ENCODE peak calls at places on chromosomes 6 and 20, in seven cellular contexts. D is PC-3, G is tibial nerve, N is hepatic stellate cell, J is NCI-H1105, Z is Right ventricle myocardium superior, X is WTC11. Q is an unnamed sample.

GRCh38 chr6:19715166-19715558 is 122.0 kb upstream of the ID4 start:
- DNase-seq in D (peak; percentile 19), G (no peak), N (no peak), J (peak; percentile 54), Z (no peak), X (no peak), Q (no peak)

GRCh38 chr20:19314619-19315018 is 102.2 kb downstream of the SLC24A3 start:
- DNase-seq in D (no peak), G (no peak), N (no peak), J (no peak), Z (no peak), X (no peak), Q (no peak)

GRCh38 chr6:41426438-41426851 is 91.0 kb downstream of the NCR2 start:
- DNase-seq in D (no peak), G (peak; percentile 29), N (no peak), J (no peak), Z (no peak), X (peak; percentile 44), Q (no peak)

GRCh38 chr6:5990776-5991175 is 15.9 kb downstream of the NRN1 start:
- DNase-seq in D (no peak), G (no peak), N (no peak), J (no peak), Z (no peak), X (no peak), Q (no peak)

GRCh38 chr6:131288214-131288613 is 152.9 kb downstream of the AKAP7 start:
- DNase-seq in D (no peak), G (no peak), N (no peak), J (no peak), Z (no peak), X (no peak), Q (no peak)

GRCh38 chr6:167236239-167236571 is 54.9 kb upstream of the UNC93A start:
- DNase-seq in D (no peak), G (no peak), N (no peak), J (no peak), Z (no peak), X (no peak), Q (no peak)

GRCh38 chr6:143579703-143580102 is 68.2 kb upstream of the FUCA2 start:
- DNase-seq in D (peak; percentile 88), G (no peak), N (peak; percentile 75), J (no peak), Z (peak; percentile 54), X (no peak), Q (no peak)

GRCh38 chr20:17612287-17612974 is 42.6 kb downstream of the DSTN start:
- DNase-seq in D (no peak), G (peak; percentile 6), N (peak; percentile 83), J (no peak), Z (no peak), X (no peak), Q (no peak)

GRCh38 chr6:152271681-152272464 is 365.3 kb downstream of the SYNE1 start:
- DNase-seq in D (peak; percentile 64), G (no peak), N (peak; percentile 27), J (no peak), Z (peak; percentile 68), X (no peak), Q (no peak)

GRCh38 chr6:161951139-161951538 is 677.3 kb upstream of the AGPAT4 start:
- DNase-seq in D (no peak), G (no peak), N (no peak), J (no peak), Z (no peak), X (no peak), Q (no peak)

GRCh38 chr6:98027898-98028297 is 744.9 kb upstream of the MMS22L start:
- DNase-seq in D (no peak), G (no peak), N (no peak), J (no peak), Z (no peak), X (no peak), Q (no peak)

GRCh38 chr20:9514072-9514460 is 324 bp upstream of the LAMP5 start:
- DNase-seq in D (no peak), G (no peak), N (no peak), J (no peak), Z (no peak), X (no peak), Q (no peak)

GRCh38 chr20:21018576-21018975 is 87.6 kb downstream of the LINC00237 start:
- DNase-seq in D (no peak), G (no peak), N (no peak), J (no peak), Z (no peak), X (no peak), Q (no peak)

GRCh38 chr6:148144917-148145521 is 197.6 kb upstream of the SASH1 start:
- DNase-seq in D (peak; percentile 75), G (peak; percentile 79), N (peak; percentile 35), J (peak; percentile 56), Z (peak; percentile 76), X (peak; percentile 78), Q (peak; percentile 38)

GRCh38 chr6:41636803-41637178 is 1.5 kb upstream of the MDFI start:
- DNase-seq in D (peak; percentile 91), G (no peak), N (no peak), J (no peak), Z (no peak), X (peak; percentile 69), Q (no peak)

GRCh38 chr6:147238164-147238563 is 33.9 kb downstream of the STXBP5 start:
- DNase-seq in D (no peak), G (no peak), N (no peak), J (peak; percentile 37), Z (no peak), X (no peak), Q (no peak)

GRCh38 chr6:31068738-31069340 is 43.5 kb downstream of the C6orf15 start:
- DNase-seq in D (peak; percentile 90), G (peak; percentile 86), N (peak; percentile 77), J (peak; percentile 81), Z (peak; percentile 79), X (peak; percentile 84), Q (peak; percentile 58)

GRCh38 chr6:137122612-137123011 is 50.8 kb downstream of the IL22RA2 start:
- DNase-seq in D (peak; percentile 23), G (no peak), N (no peak), J (no peak), Z (no peak), X (no peak), Q (no peak)

GRCh38 chr20:32675223-32675975 is 1.7 kb upstream of the C20orf203 start:
- DNase-seq in D (no peak), G (no peak), N (no peak), J (peak; percentile 82), Z (no peak), X (no peak), Q (no peak)

GRCh38 chr6:89977808-89978748 is 83.8 kb downstream of the GJA10 start:
- DNase-seq in D (no peak), G (no peak), N (no peak), J (peak; percentile 82), Z (no peak), X (no peak), Q (no peak)

GRCh38 chr6:124977067-124977908 is 15.1 kb downstream of the RNF217 start:
- DNase-seq in D (peak; percentile 32), G (no peak), N (no peak), J (no peak), Z (no peak), X (no peak), Q (no peak)

GRCh38 chr6:87575423-87575822 is 14.4 kb downstream of the RARS2 start:
- DNase-seq in D (no peak), G (no peak), N (no peak), J (no peak), Z (no peak), X (no peak), Q (no peak)

GRCh38 chr6:138571585-138572199 is 72.4 kb upstream of the NHSL1 start:
- DNase-seq in D (no peak), G (no peak), N (no peak), J (peak; percentile 40), Z (no peak), X (no peak), Q (no peak)

GRCh38 chr20:20410678-20411077 is 42.8 kb downstream of the INSM1 start:
- DNase-seq in D (no peak), G (no peak), N (no peak), J (peak; percentile 71), Z (peak; percentile 74), X (peak; percentile 48), Q (no peak)

GRCh38 chr6:130559166-130559565 is 193.3 kb downstream of the TMEM200A start:
- DNase-seq in D (no peak), G (no peak), N (no peak), J (no peak), Z (no peak), X (no peak), Q (no peak)

GRCh38 chr6:125956506-125957390 is at the start of gene HINT3:
- DNase-seq in D (peak; percentile 97), G (peak; percentile 97), N (peak; percentile 92), J (peak; percentile 99), Z (peak; percentile 99), X (peak; percentile 99), Q (peak; percentile 96)

GRCh38 chr6:41921712-41921998 is 356 bp downstream of the BYSL start:
- DNase-seq in D (no peak), G (no peak), N (peak; percentile 50), J (no peak), Z (no peak), X (no peak), Q (no peak)

GRCh38 chr20:64223526-64224067 is 32.0 kb upstream of the PCMTD2 start:
- DNase-seq in D (no peak), G (no peak), N (no peak), J (no peak), Z (peak; percentile 63), X (peak; percentile 89), Q (no peak)

GRCh38 chr20:17807670-17808069 is 107.9 kb downstream of the BANF2 start:
- DNase-seq in D (no peak), G (peak; percentile 12), N (no peak), J (no peak), Z (no peak), X (no peak), Q (no peak)

GRCh38 chr6:119533603-119534279 is 184.2 kb upstream of the MAN1A1 start:
- DNase-seq in D (peak; percentile 77), G (no peak), N (peak; percentile 58), J (no peak), Z (no peak), X (no peak), Q (no peak)